ENCODE peak calls at places on chromosomes 1 and 21, in six cellular contexts. N is endothelial cell of umbilical vein, M is neural progenitor cell, O is fibroblast of lung, T is mammary epithelial cell, F is GM23338. E is an unnamed sample.

GRCh38 chr1:25081496-25081895 is 150.8 kb downstream of the SYF2 start:
- DNase-seq in N (no peak), M (no peak), O (no peak), T (no peak), F (no peak), E (peak)

GRCh38 chr1:15314328-15315281 is 67.6 kb downstream of the FHAD1 start:
- DNase-seq in N (no peak), M (no peak), O (no peak), T (no peak), F (no peak), E (no peak)

GRCh38 chr1:1183833-1184775 is 10.4 kb downstream of the TTLL10 start:
- DNase-seq in N (no peak), M (no peak), O (no peak), T (no peak), F (peak), E (no peak)

GRCh38 chr1:119878171-119878570 is 18.1 kb downstream of the ADAM30 start:
- DNase-seq in N (no peak), M (no peak), O (peak), T (no peak), F (no peak), E (no peak)

GRCh38 chr1:150256549-150257341 is 829 bp upstream of the CA14 start:
- DNase-seq in N (no peak), M (peak), O (no peak), T (no peak), F (peak), E (no peak)

GRCh38 chr1:176954242-176954641 is 210.3 kb downstream of the ASTN1 start:
- DNase-seq in N (no peak), M (peak), O (no peak), T (no peak), F (peak), E (no peak)

GRCh38 chr1:11321656-11322491 is 48.9 kb downstream of the UBIAD1 start:
- DNase-seq in N (no peak), M (no peak), O (no peak), T (peak), F (no peak), E (peak)

GRCh38 chr1:30085814-30086770 is 637.3 kb downstream of the MATN1 start:
- DNase-seq in N (peak), M (peak), O (peak), T (no peak), F (peak), E (peak)

GRCh38 chr1:153608742-153609584 is 4.0 kb downstream of the S100A16 start:
- DNase-seq in N (peak), M (peak), O (peak), T (peak), F (peak), E (peak)

GRCh38 chr1:156677616-156678596 is 699 bp upstream of the NES start:
- DNase-seq in N (peak), M (peak), O (peak), T (peak), F (peak), E (peak)

GRCh38 chr1:54110991-54111390 is 41.8 kb downstream of the CDCP2 start:
- DNase-seq in N (no peak), M (no peak), O (no peak), T (no peak), F (no peak), E (no peak)

GRCh38 chr1:56204206-56204605 is 375.2 kb downstream of the PLPP3 start:
- DNase-seq in N (no peak), M (no peak), O (no peak), T (no peak), F (no peak), E (no peak)

GRCh38 chr1:216310776-216311175 is 112.5 kb downstream of the USH2A start:
- DNase-seq in N (no peak), M (peak), O (peak), T (peak), F (peak), E (peak)

GRCh38 chr1:46134660-46135331 is 2.4 kb upstream of the PIK3R3 start:
- DNase-seq in N (peak), M (no peak), O (peak), T (peak), F (no peak), E (peak)

GRCh38 chr1:39899611-39900538 is 1.8 kb downstream of the MYCL start:
- DNase-seq in N (no peak), M (no peak), O (no peak), T (no peak), F (no peak), E (no peak)

GRCh38 chr1:110069302-110070281 is 880 bp downstream of the ALX3 start:
- DNase-seq in N (no peak), M (peak), O (no peak), T (no peak), F (peak), E (no peak)

GRCh38 chr1:110068646-110069301 is 1.7 kb downstream of the ALX3 start:
- DNase-seq in N (peak), M (peak), O (no peak), T (no peak), F (peak), E (no peak)

GRCh38 chr1:110067429-110067956 is 3.0 kb downstream of the ALX3 start:
- DNase-seq in N (no peak), M (peak), O (no peak), T (no peak), F (peak), E (no peak)

GRCh38 chr1:110065841-110066240 is 4.6 kb downstream of the ALX3 start:
- DNase-seq in N (no peak), M (no peak), O (no peak), T (no peak), F (no peak), E (no peak)

DNA sequence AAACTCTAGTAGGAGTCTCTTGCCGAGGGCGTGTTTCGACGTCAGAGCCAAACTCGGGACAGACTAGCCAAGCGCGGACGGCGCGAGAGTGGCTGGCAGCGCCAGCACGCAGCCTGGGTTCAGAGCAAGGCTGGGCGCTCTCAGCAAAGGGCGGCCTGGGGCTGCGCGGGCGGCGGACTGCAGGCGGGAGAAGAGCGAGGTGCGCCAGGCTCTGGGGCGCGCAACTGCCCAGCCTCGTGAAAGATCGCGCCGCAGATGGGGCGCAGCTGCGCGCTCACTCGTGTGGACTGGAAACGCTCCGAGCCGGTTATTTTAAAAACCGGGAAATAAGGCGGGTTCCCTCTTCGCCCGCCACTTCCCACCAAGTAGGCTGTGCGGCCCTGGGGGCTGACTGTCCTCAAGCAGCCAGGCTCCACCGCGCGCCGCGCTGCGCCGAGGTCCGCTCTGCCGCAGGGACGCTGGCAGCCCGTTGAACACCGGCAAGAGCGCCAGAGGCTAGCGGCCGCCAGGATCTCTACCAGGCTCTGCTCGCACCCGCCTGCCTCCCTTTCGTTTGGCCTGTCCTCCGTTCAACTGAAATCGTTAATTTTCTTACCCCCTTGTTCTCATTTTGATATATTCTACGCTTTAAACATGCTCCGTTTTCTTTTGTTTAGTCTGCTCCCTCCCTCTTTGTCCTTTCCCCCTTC is 2.4 kb downstream of the ALX3 start:
- DNase-seq in N (peak), M (peak), O (peak), T (no peak), F (peak), E (no peak)
- TF ChIP-seq EZH2 in N (peak), M (peak), O (peak), T (peak), F (peak), E (no peak)

GRCh38 chr1:186143521-186143920 is 231.5 kb downstream of the TPR start:
- DNase-seq in N (no peak), M (no peak), O (no peak), T (no peak), F (no peak), E (no peak)

GRCh38 chr1:186139115-186139514 is 235.9 kb downstream of the TPR start:
- DNase-seq in N (no peak), M (no peak), O (no peak), T (no peak), F (no peak), E (no peak)

GRCh38 chr1:186142916-186143315 is 232.1 kb downstream of the TPR start:
- DNase-seq in N (no peak), M (no peak), O (no peak), T (no peak), F (no peak), E (no peak)

GRCh38 chr1:186142159-186142558 is 232.9 kb downstream of the TPR start:
- DNase-seq in N (no peak), M (no peak), O (no peak), T (no peak), F (no peak), E (no peak)

GRCh38 chr1:186139706-186140105 is 235.3 kb downstream of the TPR start:
- DNase-seq in N (no peak), M (no peak), O (peak), T (peak), F (no peak), E (no peak)
- TF ChIP-seq EZH2 in N (no peak), M (no peak), O (no peak), T (no peak), F (no peak), E (no peak)

DNA sequence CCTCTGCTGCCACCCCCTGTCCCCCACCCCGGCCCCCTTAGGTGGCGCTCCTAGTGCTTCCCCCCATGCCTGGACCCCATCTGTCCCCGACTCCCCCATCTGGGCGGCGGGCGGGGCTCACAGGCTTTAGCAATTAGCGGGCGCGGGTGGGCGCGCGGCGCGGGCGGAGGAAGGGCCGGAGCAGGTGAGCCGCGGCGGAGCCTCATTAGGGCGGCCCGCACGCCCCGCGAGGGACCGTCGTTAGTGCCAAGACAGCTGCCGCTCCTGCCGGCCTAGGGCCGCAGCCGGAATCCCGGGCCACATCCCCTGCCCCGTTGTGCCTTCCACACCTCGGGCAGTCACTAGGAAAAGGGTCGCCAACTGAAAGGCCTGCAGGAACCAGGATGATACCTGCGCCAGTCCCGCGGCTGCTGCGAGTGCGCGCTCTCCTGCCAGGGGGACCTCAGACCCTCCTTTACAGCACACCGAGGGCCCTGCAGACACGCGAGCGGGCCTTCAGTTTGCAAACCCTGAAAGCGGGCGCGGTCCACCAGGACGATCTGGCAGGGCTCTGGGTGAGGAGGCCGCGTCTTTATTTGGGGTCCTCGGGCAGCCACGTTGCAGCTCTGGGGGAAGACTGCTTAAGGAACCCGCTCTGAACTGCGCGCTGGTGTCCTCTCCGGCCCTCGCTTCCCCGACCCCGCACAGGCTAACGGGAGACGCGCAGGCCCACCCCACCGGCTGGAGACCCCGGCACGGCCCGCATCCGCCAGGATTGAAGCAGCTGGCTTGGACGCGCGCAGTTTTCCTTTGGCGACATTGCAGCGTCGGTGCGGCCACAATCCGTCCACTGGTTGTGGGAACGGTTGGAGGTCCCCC is 7.6 kb downstream of the OLIG2 start:
- DNase-seq in N (no peak), M (peak), O (no peak), T (no peak), F (peak), E (no peak)
- TF ChIP-seq EZH2 in N (peak), M (peak), O (peak), T (peak), F (peak), E (no peak)

GRCh38 chr1:228058172-228058980 is 24.1 kb upstream of the ARF1 start:
- DNase-seq in N (no peak), M (no peak), O (no peak), T (no peak), F (no peak), E (no peak)
- TF ChIP-seq EZH2 in N (no peak), M (no peak), O (peak), T (no peak), F (peak), E (no peak)

DNA sequence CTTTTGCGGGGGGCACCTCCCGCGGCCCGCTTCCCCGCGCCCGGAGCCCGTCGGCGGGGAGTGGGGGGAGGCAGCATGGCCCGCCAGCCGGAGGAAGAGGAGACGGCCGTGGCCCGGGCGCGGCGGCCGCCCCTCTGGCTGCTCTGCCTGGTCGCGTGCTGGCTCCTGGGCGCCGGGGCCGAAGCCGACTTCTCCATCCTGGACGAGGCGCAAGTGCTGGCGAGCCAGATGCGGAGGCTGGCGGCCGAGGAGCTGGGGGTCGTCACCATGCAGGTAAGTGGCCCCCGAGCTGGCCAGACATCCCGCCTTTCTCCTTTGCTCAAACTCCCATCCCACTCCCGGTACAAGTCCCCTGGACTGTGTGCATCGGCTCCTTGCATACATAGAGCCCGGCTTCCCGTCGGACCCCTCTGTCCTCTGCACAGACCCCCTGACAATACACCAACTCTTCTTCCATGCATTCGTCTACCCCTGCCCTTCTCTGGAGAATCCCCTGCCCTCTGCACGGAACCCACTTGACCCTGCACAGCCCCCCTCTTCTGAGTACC is 815 bp downstream of the CACHD1 start:
- DNase-seq in N (peak), M (peak), O (peak), T (peak), F (peak), E (no peak)
- TF ChIP-seq EZH2 in N (no peak), M (no peak), O (no peak), T (no peak), F (no peak), E (no peak)